ENCODE peak calls at places on chromosome 7, in five cellular contexts. V, A, X, J and T are unnamed samples.

GRCh38 chr7:1546274-1546908 is 9.6 kb downstream of the TMEM184A start:
- DNase-seq in J (no peak), X (no peak), A (no peak), V (no peak), T (no peak)

GRCh38 chr7:3260425-3260762 is 40.7 kb upstream of the SDK1 start:
- DNase-seq in V (peak), J (no peak), A (no peak), X (no peak), T (no peak)

GRCh38 chr7:68691261-68692216 is 906.7 kb upstream of the AUTS2 start:
- DNase-seq in A (no peak), X (no peak), J (no peak), V (peak), T (no peak)

GRCh38 chr7:45563804-45564461 is 10.2 kb upstream of the ADCY1 start:
- DNase-seq in A (no peak), V (no peak), J (peak), X (no peak), T (no peak)

GRCh38 chr7:101232141-101232821 is 5.3 kb downstream of the CLDN15 start:
- DNase-seq in X (peak), A (peak), J (no peak), V (no peak), T (no peak)

GRCh38 chr7:6730343-6730633 is 23.5 kb upstream of the ZNF12 start:
- DNase-seq in X (no peak), J (no peak), V (peak), A (no peak), T (no peak)

GRCh38 chr7:131538071-131538790 is 18.2 kb downstream of the PODXL start:
- DNase-seq in X (no peak), A (no peak), J (no peak), V (peak), T (no peak)

GRCh38 chr7:55111007-55111406 is 92.2 kb downstream of the EGFR start:
- DNase-seq in X (no peak), V (peak), J (no peak), A (no peak), T (no peak)

GRCh38 chr7:17062433-17063383 is 180.9 kb upstream of the AGR3 start:
- DNase-seq in J (no peak), A (no peak), V (peak), X (no peak), T (no peak)

GRCh38 chr7:139022286-139022685 is 13.6 kb downstream of the ZC3HAV1L start:
- DNase-seq in A (no peak), X (no peak), V (no peak), J (no peak), T (no peak)

GRCh38 chr7:30812676-30813075 is 41.5 kb downstream of the MINDY4 start:
- DNase-seq in X (no peak), V (no peak), J (no peak), A (no peak), T (no peak)

GRCh38 chr7:142739927-142740492 is 9.3 kb upstream of the PRSS1 start:
- DNase-seq in V (peak), J (no peak), X (no peak), A (no peak), T (no peak)

GRCh38 chr7:21603972-21604749 is 61.3 kb downstream of the DNAH11 start:
- DNase-seq in J (no peak), X (no peak), V (peak), A (no peak), T (no peak)